ENCODE peak calls at places on chromosomes 3 and 15, in ten cellular contexts. One of them, this sample, is unnamed.

GRCh38 chr3:121809249-121809648 is 25.6 kb downstream of the IQCB1 start:
- DNase-seq in GM20000: peak; percentile 51
- DNase-seq in fibroblast of villous mesenchyme: no peak
- DNase-seq in psoas muscle: no peak
- DNase-seq in endothelial cell: no peak
- DNase-seq in cardiac fibroblast: no peak
- DNase-seq in BE2C: no peak
- DNase-seq in WTC11: no peak
- DNase-seq in progenitor cell of endocrine pancreas: no peak
- DNase-seq in adrenal gland: no peak
- DNase-seq in this sample: no peak

GRCh38 chr3:57048728-57049127 is 11.7 kb upstream of the SPATA12 start:
- DNase-seq in GM20000: no peak
- DNase-seq in fibroblast of villous mesenchyme: no peak
- DNase-seq in psoas muscle: no peak
- DNase-seq in endothelial cell: no peak
- DNase-seq in cardiac fibroblast: no peak
- DNase-seq in BE2C: no peak
- DNase-seq in WTC11: no peak
- DNase-seq in progenitor cell of endocrine pancreas: no peak
- DNase-seq in adrenal gland: no peak
- DNase-seq in this sample: no peak

GRCh38 chr3:130093741-130094391 is 12.2 kb downstream of the ALG1L2 start:
- DNase-seq in GM20000: peak; percentile 50
- DNase-seq in fibroblast of villous mesenchyme: no peak
- DNase-seq in psoas muscle: no peak
- DNase-seq in endothelial cell: no peak
- DNase-seq in cardiac fibroblast: no peak
- DNase-seq in BE2C: peak; percentile 62
- DNase-seq in WTC11: peak; percentile 60
- DNase-seq in progenitor cell of endocrine pancreas: no peak
- DNase-seq in adrenal gland: no peak
- DNase-seq in this sample: no peak

GRCh38 chr15:40439461-40440299 is 1.1 kb upstream of the BAHD1 start:
- DNase-seq in GM20000: peak; percentile 67
- DNase-seq in fibroblast of villous mesenchyme: no peak
- DNase-seq in psoas muscle: peak; percentile 62
- DNase-seq in endothelial cell: no peak
- DNase-seq in cardiac fibroblast: peak; percentile 39
- DNase-seq in BE2C: peak; percentile 47
- DNase-seq in WTC11: peak; percentile 69
- DNase-seq in progenitor cell of endocrine pancreas: no peak
- DNase-seq in adrenal gland: peak; percentile 71
- DNase-seq in this sample: no peak

GRCh38 chr3:69368129-69368741 is 17.7 kb downstream of the FRMD4B start:
- DNase-seq in GM20000: peak; percentile 68
- DNase-seq in fibroblast of villous mesenchyme: peak; percentile 68
- DNase-seq in psoas muscle: no peak
- DNase-seq in endothelial cell: no peak
- DNase-seq in cardiac fibroblast: no peak
- DNase-seq in BE2C: no peak
- DNase-seq in WTC11: no peak
- DNase-seq in progenitor cell of endocrine pancreas: no peak
- DNase-seq in adrenal gland: no peak
- DNase-seq in this sample: no peak

GRCh38 chr3:43948013-43948412 is 257.3 kb downstream of the ABHD5 start:
- DNase-seq in GM20000: peak; percentile 29
- DNase-seq in fibroblast of villous mesenchyme: no peak
- DNase-seq in psoas muscle: no peak
- DNase-seq in endothelial cell: no peak
- DNase-seq in cardiac fibroblast: no peak
- DNase-seq in BE2C: no peak
- DNase-seq in WTC11: no peak
- DNase-seq in progenitor cell of endocrine pancreas: no peak
- DNase-seq in adrenal gland: no peak
- DNase-seq in this sample: no peak

GRCh38 chr3:33636125-33636855 is 81.8 kb downstream of the CLASP2 start:
- DNase-seq in GM20000: peak; percentile 40
- DNase-seq in fibroblast of villous mesenchyme: peak; percentile 81
- DNase-seq in psoas muscle: no peak
- DNase-seq in endothelial cell: peak; percentile 26
- DNase-seq in cardiac fibroblast: peak; percentile 86
- DNase-seq in BE2C: peak; percentile 11
- DNase-seq in WTC11: no peak
- DNase-seq in progenitor cell of endocrine pancreas: no peak
- DNase-seq in adrenal gland: no peak
- DNase-seq in this sample: no peak

GRCh38 chr3:59368887-59369286 is 319.1 kb upstream of the CFAP20DC start:
- DNase-seq in GM20000: no peak
- DNase-seq in fibroblast of villous mesenchyme: no peak
- DNase-seq in psoas muscle: no peak
- DNase-seq in endothelial cell: no peak
- DNase-seq in cardiac fibroblast: no peak
- DNase-seq in BE2C: no peak
- DNase-seq in WTC11: no peak
- DNase-seq in progenitor cell of endocrine pancreas: no peak
- DNase-seq in adrenal gland: no peak
- DNase-seq in this sample: no peak

GRCh38 chr3:53361849-53362248 is 14.5 kb upstream of the DCP1A start:
- DNase-seq in GM20000: no peak
- DNase-seq in fibroblast of villous mesenchyme: no peak
- DNase-seq in psoas muscle: no peak
- DNase-seq in endothelial cell: no peak
- DNase-seq in cardiac fibroblast: no peak
- DNase-seq in BE2C: no peak
- DNase-seq in WTC11: no peak
- DNase-seq in progenitor cell of endocrine pancreas: no peak
- DNase-seq in adrenal gland: no peak
- DNase-seq in this sample: no peak

GRCh38 chr3:145190138-145190537 is 970.8 kb downstream of the PLOD2 start:
- DNase-seq in GM20000: no peak
- DNase-seq in fibroblast of villous mesenchyme: no peak
- DNase-seq in psoas muscle: no peak
- DNase-seq in endothelial cell: no peak
- DNase-seq in cardiac fibroblast: no peak
- DNase-seq in BE2C: no peak
- DNase-seq in WTC11: no peak
- DNase-seq in progenitor cell of endocrine pancreas: no peak
- DNase-seq in adrenal gland: no peak
- DNase-seq in this sample: no peak

GRCh38 chr3:110859993-110860392 is 211.6 kb upstream of the NECTIN3 start:
- DNase-seq in GM20000: no peak
- DNase-seq in fibroblast of villous mesenchyme: no peak
- DNase-seq in psoas muscle: no peak
- DNase-seq in endothelial cell: no peak
- DNase-seq in cardiac fibroblast: no peak
- DNase-seq in BE2C: no peak
- DNase-seq in WTC11: no peak
- DNase-seq in progenitor cell of endocrine pancreas: no peak
- DNase-seq in adrenal gland: no peak
- DNase-seq in this sample: no peak

GRCh38 chr3:43086460-43087165 is 19.3 kb downstream of the POMGNT2 start:
- DNase-seq in GM20000: no peak
- DNase-seq in fibroblast of villous mesenchyme: peak; percentile 63
- DNase-seq in psoas muscle: no peak
- DNase-seq in endothelial cell: no peak
- DNase-seq in cardiac fibroblast: no peak
- DNase-seq in BE2C: no peak
- DNase-seq in WTC11: no peak
- DNase-seq in progenitor cell of endocrine pancreas: no peak
- DNase-seq in adrenal gland: no peak
- DNase-seq in this sample: no peak

GRCh38 chr15:69393831-69394491 is 20.2 kb upstream of the KIF23 start:
- DNase-seq in GM20000: no peak
- DNase-seq in fibroblast of villous mesenchyme: no peak
- DNase-seq in psoas muscle: no peak
- DNase-seq in endothelial cell: no peak
- DNase-seq in cardiac fibroblast: no peak
- DNase-seq in BE2C: no peak
- DNase-seq in WTC11: no peak
- DNase-seq in progenitor cell of endocrine pancreas: no peak
- DNase-seq in adrenal gland: no peak
- DNase-seq in this sample: no peak

GRCh38 chr15:38758001-38758400 is 193.4 kb upstream of the RASGRP1 start:
- DNase-seq in GM20000: no peak
- DNase-seq in fibroblast of villous mesenchyme: peak; percentile 41
- DNase-seq in psoas muscle: no peak
- DNase-seq in endothelial cell: no peak
- DNase-seq in cardiac fibroblast: peak; percentile 59
- DNase-seq in BE2C: no peak
- DNase-seq in WTC11: no peak
- DNase-seq in progenitor cell of endocrine pancreas: no peak
- DNase-seq in adrenal gland: no peak
- DNase-seq in this sample: no peak

GRCh38 chr3:185399629-185400339 is 36.8 kb downstream of the MAP3K13 start:
- DNase-seq in GM20000: no peak
- DNase-seq in fibroblast of villous mesenchyme: no peak
- DNase-seq in psoas muscle: no peak
- DNase-seq in endothelial cell: no peak
- DNase-seq in cardiac fibroblast: no peak
- DNase-seq in BE2C: no peak
- DNase-seq in WTC11: no peak
- DNase-seq in progenitor cell of endocrine pancreas: no peak
- DNase-seq in adrenal gland: no peak
- DNase-seq in this sample: no peak

GRCh38 chr15:98953000-98953776 is 54.4 kb downstream of the PGPEP1L start:
- DNase-seq in GM20000: no peak
- DNase-seq in fibroblast of villous mesenchyme: no peak
- DNase-seq in psoas muscle: no peak
- DNase-seq in endothelial cell: no peak
- DNase-seq in cardiac fibroblast: no peak
- DNase-seq in BE2C: no peak
- DNase-seq in WTC11: no peak
- DNase-seq in progenitor cell of endocrine pancreas: no peak
- DNase-seq in adrenal gland: no peak
- DNase-seq in this sample: no peak

GRCh38 chr3:112672716-112673506 is 32.0 kb upstream of the CCDC80 start:
- DNase-seq in GM20000: no peak
- DNase-seq in fibroblast of villous mesenchyme: no peak
- DNase-seq in psoas muscle: no peak
- DNase-seq in endothelial cell: no peak
- DNase-seq in cardiac fibroblast: no peak
- DNase-seq in BE2C: no peak
- DNase-seq in WTC11: no peak
- DNase-seq in progenitor cell of endocrine pancreas: no peak
- DNase-seq in adrenal gland: no peak
- DNase-seq in this sample: no peak

GRCh38 chr3:67692621-67693020 is 38.2 kb upstream of the SUCLG2 start:
- DNase-seq in GM20000: no peak
- DNase-seq in fibroblast of villous mesenchyme: peak; percentile 86
- DNase-seq in psoas muscle: no peak
- DNase-seq in endothelial cell: no peak
- DNase-seq in cardiac fibroblast: peak; percentile 48
- DNase-seq in BE2C: no peak
- DNase-seq in WTC11: no peak
- DNase-seq in progenitor cell of endocrine pancreas: no peak
- DNase-seq in adrenal gland: no peak
- DNase-seq in this sample: no peak

GRCh38 chr3:62183087-62183486 is 190.3 kb downstream of the FEZF2 start:
- DNase-seq in GM20000: no peak
- DNase-seq in fibroblast of villous mesenchyme: no peak
- DNase-seq in psoas muscle: no peak
- DNase-seq in endothelial cell: no peak
- DNase-seq in cardiac fibroblast: no peak
- DNase-seq in BE2C: no peak
- DNase-seq in WTC11: no peak
- DNase-seq in progenitor cell of endocrine pancreas: no peak
- DNase-seq in adrenal gland: no peak
- DNase-seq in this sample: no peak
- TF ChIP-seq CTCF in GM20000: no peak
- TF ChIP-seq CTCF in fibroblast of villous mesenchyme: no peak
- TF ChIP-seq CTCF in psoas muscle: no peak
- TF ChIP-seq CTCF in endothelial cell: no peak
- TF ChIP-seq CTCF in cardiac fibroblast: no peak
- TF ChIP-seq CTCF in BE2C: no peak
- TF ChIP-seq CTCF in WTC11: no peak
- TF ChIP-seq CTCF in progenitor cell of endocrine pancreas: no peak
- TF ChIP-seq CTCF in adrenal gland: no peak
- TF ChIP-seq CTCF in this sample: no peak

DNA sequence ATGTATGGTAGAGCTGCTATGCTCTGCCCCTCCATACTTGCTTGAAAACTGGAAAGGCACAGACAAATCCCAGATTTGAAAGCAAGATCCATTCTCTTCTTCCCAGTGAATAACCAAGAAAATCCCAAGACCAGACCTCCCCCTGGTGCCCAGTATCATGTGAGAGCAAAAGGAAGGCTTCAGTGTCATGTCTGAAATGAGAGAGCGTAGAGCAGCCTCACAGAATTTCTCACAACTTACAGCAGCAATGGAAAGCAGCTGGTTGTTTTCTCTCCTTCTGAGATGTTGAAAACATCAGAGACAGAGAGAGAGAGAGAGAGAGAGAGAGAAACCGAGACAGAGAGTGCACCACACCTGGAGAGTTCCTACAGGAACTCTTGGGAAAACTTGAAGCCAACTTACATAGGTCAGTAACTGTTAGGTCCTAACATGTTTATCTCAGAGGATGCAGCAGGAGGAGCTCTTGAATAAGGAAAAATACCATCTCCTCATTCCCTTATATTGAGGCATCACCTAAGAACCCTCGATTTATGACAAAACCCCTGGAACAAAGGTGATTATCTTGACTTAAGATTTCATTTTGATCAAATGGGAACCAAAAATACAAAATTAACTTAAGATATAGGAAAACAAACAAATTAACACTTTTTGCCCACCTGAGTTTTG is 273.3 kb downstream of the NSUN3 start:
- DNase-seq in GM20000: peak; percentile 4
- DNase-seq in fibroblast of villous mesenchyme: peak; percentile 63
- DNase-seq in psoas muscle: no peak
- DNase-seq in endothelial cell: peak; percentile 12
- DNase-seq in cardiac fibroblast: peak; percentile 38
- DNase-seq in BE2C: no peak
- DNase-seq in WTC11: no peak
- DNase-seq in progenitor cell of endocrine pancreas: no peak
- DNase-seq in adrenal gland: no peak
- DNase-seq in this sample: no peak
- TF ChIP-seq CTCF in GM20000: no peak
- TF ChIP-seq CTCF in fibroblast of villous mesenchyme: peak; percentile 61
- TF ChIP-seq CTCF in psoas muscle: no peak
- TF ChIP-seq CTCF in endothelial cell: no peak
- TF ChIP-seq CTCF in cardiac fibroblast: peak; percentile 51
- TF ChIP-seq CTCF in BE2C: peak; percentile 75
- TF ChIP-seq CTCF in WTC11: peak; percentile 29
- TF ChIP-seq CTCF in progenitor cell of endocrine pancreas: peak; percentile 61
- TF ChIP-seq CTCF in adrenal gland: peak; percentile 39
- TF ChIP-seq CTCF in this sample: peak; percentile 53

GRCh38 chr15:29623240-29623639 is 199.0 kb downstream of the TJP1 start:
- DNase-seq in GM20000: no peak
- DNase-seq in fibroblast of villous mesenchyme: no peak
- DNase-seq in psoas muscle: no peak
- DNase-seq in endothelial cell: no peak
- DNase-seq in cardiac fibroblast: no peak
- DNase-seq in BE2C: no peak
- DNase-seq in WTC11: no peak
- DNase-seq in progenitor cell of endocrine pancreas: no peak
- DNase-seq in adrenal gland: no peak
- DNase-seq in this sample: no peak
- TF ChIP-seq CTCF in GM20000: no peak
- TF ChIP-seq CTCF in fibroblast of villous mesenchyme: peak; percentile 7
- TF ChIP-seq CTCF in psoas muscle: no peak
- TF ChIP-seq CTCF in endothelial cell: peak; percentile 25
- TF ChIP-seq CTCF in cardiac fibroblast: no peak
- TF ChIP-seq CTCF in BE2C: no peak
- TF ChIP-seq CTCF in WTC11: no peak
- TF ChIP-seq CTCF in progenitor cell of endocrine pancreas: no peak
- TF ChIP-seq CTCF in adrenal gland: no peak
- TF ChIP-seq CTCF in this sample: no peak

GRCh38 chr3:15268033-15268631 is 62.1 kb downstream of the CAPN7 start:
- DNase-seq in GM20000: peak; percentile 79
- DNase-seq in fibroblast of villous mesenchyme: peak; percentile 84
- DNase-seq in psoas muscle: peak; percentile 91
- DNase-seq in endothelial cell: peak; percentile 86
- DNase-seq in cardiac fibroblast: peak; percentile 93
- DNase-seq in BE2C: peak; percentile 81
- DNase-seq in WTC11: peak; percentile 84
- DNase-seq in progenitor cell of endocrine pancreas: peak; percentile 72
- DNase-seq in adrenal gland: peak; percentile 91
- DNase-seq in this sample: peak; percentile 17
- TF ChIP-seq CTCF in GM20000: peak; percentile 95
- TF ChIP-seq CTCF in fibroblast of villous mesenchyme: peak; percentile 98
- TF ChIP-seq CTCF in psoas muscle: peak; percentile 96
- TF ChIP-seq CTCF in endothelial cell: peak; percentile 84
- TF ChIP-seq CTCF in cardiac fibroblast: peak; percentile 97
- TF ChIP-seq CTCF in BE2C: peak; percentile 85
- TF ChIP-seq CTCF in WTC11: peak; percentile 84
- TF ChIP-seq CTCF in progenitor cell of endocrine pancreas: peak; percentile 98
- TF ChIP-seq CTCF in adrenal gland: peak; percentile 95
- TF ChIP-seq CTCF in this sample: peak; percentile 97

This sample was measured in keratinocyte.